ENCODE peak calls at places on chromosomes 4 and X, in seven cellular contexts. C is K562, T is SK-N-SH, G is HCT116, S is GM12878, K is HepG2, X is H1. A is an unnamed sample.

GRCh38 chr4:157992038-157992706 is 180.7 kb downstream of the GASK1B start:
- DNase-seq in C (peak; percentile 57), T (peak; percentile 10), G (peak; percentile 73), S (no peak), K (peak; percentile 60), X (no peak), A (peak; percentile 66)

GRCh38 chrX:93868289-93868985 is 194.4 kb downstream of the FAM133A start:
- DNase-seq in C (no peak), T (no peak), G (no peak), S (no peak), K (no peak), X (no peak), A (no peak)

GRCh38 chr4:138815811-138816210 is 199.8 kb upstream of the NOCT start:
- DNase-seq in C (no peak), T (no peak), G (no peak), S (no peak), K (no peak), X (no peak), A (peak; percentile 31)

GRCh38 chr4:47349323-47349722 is 114.2 kb downstream of the COMMD8 start:
- DNase-seq in C (no peak), T (no peak), G (no peak), S (no peak), K (no peak), X (no peak), A (no peak)

GRCh38 chrX:145609951-145610511 is 207.6 kb upstream of the SLITRK2 start:
- DNase-seq in C (no peak), T (no peak), G (no peak), S (no peak), K (no peak), X (no peak), A (no peak)

GRCh38 chrX:103918050-103918449 is 44.4 kb upstream of the TMSB15B start:
- DNase-seq in C (peak; percentile 39), T (peak; percentile 70), G (peak; percentile 50), S (no peak), K (no peak), X (peak; percentile 61), A (peak; percentile 66)

GRCh38 chr4:47374477-47374876 is 89.0 kb downstream of the COMMD8 start:
- DNase-seq in C (no peak), T (no peak), G (no peak), S (no peak), K (no peak), X (no peak), A (no peak)

GRCh38 chr4:105765690-105766407 is 57.3 kb downstream of the GSTCD start:
- DNase-seq in C (peak; percentile 52), T (no peak), G (peak; percentile 63), S (no peak), K (peak; percentile 8), X (no peak), A (no peak)

GRCh38 chr4:26763063-26763462 is 97.6 kb upstream of the STIM2 start:
- DNase-seq in C (no peak), T (no peak), G (no peak), S (no peak), K (no peak), X (no peak), A (no peak)

GRCh38 chr4:59500103-59500502 is 1700.0 kb upstream of the ADGRL3 start:
- DNase-seq in C (no peak), T (peak; percentile 41), G (no peak), S (no peak), K (no peak), X (no peak), A (no peak)

GRCh38 chrX:135484636-135485289 is 35.7 kb upstream of the INTS6L start:
- DNase-seq in C (peak; percentile 56), T (peak; percentile 21), G (peak; percentile 21), S (no peak), K (peak; percentile 2), X (no peak), A (peak; percentile 41)

GRCh38 chr4:155433636-155434360 is 57.0 kb upstream of the MAP9 start:
- DNase-seq in C (no peak), T (no peak), G (no peak), S (no peak), K (no peak), X (no peak), A (no peak)

GRCh38 chr4:127479031-127479622 is 153.6 kb upstream of the INTU start:
- DNase-seq in C (peak; percentile 54), T (peak; percentile 9), G (peak; percentile 39), S (no peak), K (peak; percentile 5), X (no peak), A (no peak)

GRCh38 chrX:153767674-153768055 is 3.6 kb downstream of the PLXNB3 start:
- DNase-seq in C (no peak), T (peak; percentile 27), G (no peak), S (no peak), K (no peak), X (no peak), A (no peak)

GRCh38 chr4:6201580-6202091 is 1.3 kb upstream of the JAKMIP1 start:
- DNase-seq in C (peak; percentile 13), T (no peak), G (no peak), S (no peak), K (no peak), X (no peak), A (no peak)

GRCh38 chr4:156660470-156660869 is 311.1 kb downstream of the PDGFC start:
- DNase-seq in C (no peak), T (no peak), G (no peak), S (no peak), K (no peak), X (no peak), A (no peak)

GRCh38 chr4:24105183-24106039 is 215.6 kb upstream of the PPARGC1A start:
- DNase-seq in C (no peak), T (no peak), G (no peak), S (no peak), K (no peak), X (no peak), A (no peak)

GRCh38 chr4:3040447-3041191 is 33.7 kb downstream of the HTT-AS start:
- DNase-seq in C (no peak), T (no peak), G (no peak), S (no peak), K (no peak), X (no peak), A (no peak)

GRCh38 chr4:185307136-185307950 is 88.4 kb downstream of the LRP2BP start:
- DNase-seq in C (no peak), T (no peak), G (no peak), S (peak; percentile 97), K (no peak), X (no peak), A (no peak)

GRCh38 chr4:185305979-185306442 is 89.7 kb downstream of the LRP2BP start:
- DNase-seq in C (no peak), T (no peak), G (peak; percentile 83), S (no peak), K (no peak), X (no peak), A (no peak)

GRCh38 chr4:185309770-185310169 is 86.0 kb downstream of the LRP2BP start:
- DNase-seq in C (no peak), T (no peak), G (no peak), S (peak; percentile 78), K (no peak), X (no peak), A (no peak)

GRCh38 chr4:185304944-185305690 is 90.6 kb downstream of the LRP2BP start:
- DNase-seq in C (peak; percentile 52), T (peak; percentile 28), G (no peak), S (peak; percentile 68), K (peak; percentile 30), X (peak; percentile 57), A (peak; percentile 54)

DNA sequence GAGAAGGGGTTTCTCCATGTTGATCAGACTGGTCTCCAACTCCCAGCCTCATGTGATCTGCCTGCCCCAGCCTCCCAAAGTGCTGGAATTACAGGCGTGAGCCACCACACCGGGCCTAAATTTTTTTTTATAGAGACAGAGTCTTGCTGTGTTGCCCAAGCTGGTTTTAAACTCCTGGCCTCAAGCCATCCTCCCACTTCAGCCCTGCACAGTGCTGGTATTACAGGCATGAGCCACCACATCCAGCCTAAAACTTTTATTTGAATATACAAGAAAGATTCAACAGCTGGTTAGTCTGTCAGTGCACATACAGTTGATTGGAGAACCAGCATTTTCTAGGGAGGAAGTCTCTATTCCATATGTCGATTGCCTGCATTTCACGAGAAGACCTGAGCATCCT is 91.2 kb downstream of the LRP2BP start:
- DNase-seq in C (no peak), T (no peak), G (no peak), S (no peak), K (no peak), X (no peak), A (no peak)
- TF ChIP-seq JUND in C (no peak), T (no peak), G (no peak), S (no peak), K (no peak), X (no peak), A (no peak)

GRCh38 chr4:103918214-103918613 is 198.4 kb upstream of the TACR3 start:
- DNase-seq in C (no peak), T (no peak), G (no peak), S (no peak), K (no peak), X (no peak), A (no peak)

DNA sequence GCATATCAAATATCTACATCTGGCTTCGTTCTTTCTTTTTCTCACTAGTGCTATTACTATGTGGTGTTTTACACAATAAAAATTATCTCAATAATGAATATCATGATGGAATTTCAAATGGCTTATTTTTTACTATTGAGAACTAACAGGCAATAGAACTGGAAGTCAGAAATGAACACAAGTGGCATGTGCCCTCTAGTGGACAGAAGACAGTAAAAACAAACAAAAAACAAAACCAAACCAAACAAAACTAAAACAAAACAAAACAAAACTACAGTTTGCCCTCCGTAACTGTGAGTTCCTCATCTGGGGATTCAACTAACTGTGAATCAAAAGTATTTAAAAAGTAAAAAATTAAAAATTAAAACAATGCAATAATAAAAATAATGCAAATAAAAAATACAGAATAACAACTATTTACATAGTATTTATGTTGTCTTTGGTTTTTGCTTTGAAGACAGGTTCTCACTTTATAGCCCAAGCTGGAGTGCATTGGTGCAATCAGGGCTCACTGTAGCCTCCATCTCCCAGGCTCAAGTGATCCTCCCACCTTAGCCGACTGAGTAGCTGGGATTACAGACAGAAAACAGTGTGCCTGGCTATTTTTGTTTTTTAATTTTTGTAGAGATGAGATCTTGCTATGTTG is 195.6 kb upstream of the TACR3 start:
- DNase-seq in C (peak; percentile 9), T (peak; percentile 6), G (peak; percentile 19), S (peak; percentile 16), K (peak; percentile 15), X (no peak), A (peak; percentile 1)
- TF ChIP-seq JUND in C (no peak), T (no peak), G (no peak), S (no peak), K (no peak), X (no peak), A (no peak)

DNA sequence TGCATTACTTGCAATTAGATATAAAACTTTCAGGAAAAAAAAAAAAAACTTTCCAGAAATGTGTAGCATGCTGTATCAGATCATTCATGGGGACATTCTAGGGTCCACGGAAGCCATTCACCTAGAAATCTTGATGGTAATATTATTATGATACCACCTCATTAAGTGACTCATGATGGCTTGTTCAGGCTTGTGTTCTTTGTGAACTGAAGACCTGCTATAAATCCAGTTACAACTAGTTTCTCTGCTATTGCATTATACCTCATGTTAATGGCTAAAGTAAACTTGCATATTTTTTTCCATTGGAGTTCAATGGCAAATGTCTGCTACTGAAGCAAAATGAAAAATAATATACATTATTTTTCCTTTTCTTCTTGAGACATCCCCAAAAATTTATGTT is 35.3 kb upstream of the PTPN13 start:
- DNase-seq in C (no peak), T (no peak), G (no peak), S (no peak), K (no peak), X (no peak), A (no peak)
- TF ChIP-seq JUND in C (no peak), T (no peak), G (no peak), S (no peak), K (no peak), X (no peak), A (no peak)

GRCh38 chrX:16788477-16788876 is 2.2 kb downstream of the TXLNG start:
- DNase-seq in C (no peak), T (no peak), G (no peak), S (no peak), K (no peak), X (no peak), A (no peak)
- TF ChIP-seq JUND in C (no peak), T (no peak), G (no peak), S (no peak), K (no peak), X (no peak), A (no peak)